ENCODE peak calls at places on chromosome 4, in four cellular contexts. H, Y, T and U are unnamed samples.

GRCh38 chr4:156242390-156242789 is 288.7 kb upstream of the CTSO start:
- DNase-seq in H (no peak), T (no peak), Y (no peak), U (peak)

GRCh38 chr4:1082215-1083182 is 30.9 kb downstream of the RNF212 start:
- DNase-seq in T (no peak), H (peak), Y (peak), U (no peak)

GRCh38 chr4:188735082-188735481 is 595.8 kb downstream of the TRIML1 start:
- DNase-seq in H (no peak), Y (no peak), T (no peak), U (no peak)

GRCh38 chr4:102505708-102506107 is 4.5 kb downstream of the NFKB1 start:
- DNase-seq in Y (no peak), H (no peak), T (no peak), U (no peak)

GRCh38 chr4:125736057-125736456 is 421.3 kb downstream of the FAT4 start:
- DNase-seq in T (no peak), H (peak), Y (peak), U (no peak)

GRCh38 chr4:173835863-173836262 is 305.8 kb upstream of the HAND2 start:
- DNase-seq in T (no peak), Y (peak), H (no peak), U (no peak)

GRCh38 chr4:106194801-106195200 is 121.2 kb downstream of the TBCK start:
- DNase-seq in T (no peak), Y (no peak), H (no peak), U (no peak)

GRCh38 chr4:82201805-82202636 is 171.8 kb downstream of the HNRNPD start:
- DNase-seq in T (no peak), Y (peak), H (peak), U (peak)

GRCh38 chr4:100076753-100077152 is 113.5 kb downstream of the DDIT4L start:
- DNase-seq in Y (no peak), T (no peak), H (no peak), U (no peak)

GRCh38 chr4:98612318-98613250 is 45.8 kb downstream of the TSPAN5 start:
- DNase-seq in H (no peak), Y (no peak), T (no peak), U (no peak)

GRCh38 chr4:126405369-126405982 is 1090.7 kb downstream of the FAT4 start:
- DNase-seq in H (peak), T (no peak), Y (no peak), U (no peak)

GRCh38 chr4:159758061-159758460 is 655.2 kb downstream of the RAPGEF2 start:
- DNase-seq in H (no peak), Y (no peak), T (no peak), U (no peak)

GRCh38 chr4:7197910-7198309 is 5.6 kb downstream of the SORCS2 start:
- DNase-seq in T (no peak), Y (no peak), H (no peak), U (no peak)

GRCh38 chr4:87851332-87851731 is 18.6 kb downstream of the MEPE start:
- DNase-seq in Y (no peak), H (no peak), T (no peak), U (peak)

GRCh38 chr4:112523764-112524505 is 8.0 kb upstream of the NEUROG2 start:
- DNase-seq in T (no peak), Y (peak), H (no peak), U (peak)

GRCh38 chr4:55075823-55076418 is 49.5 kb downstream of the KDR start:
- DNase-seq in Y (no peak), H (no peak), T (no peak), U (no peak)

GRCh38 chr4:156280726-156281125 is 327.1 kb upstream of the CTSO start:
- DNase-seq in Y (no peak), H (no peak), T (no peak), U (no peak)

GRCh38 chr4:26736621-26737020 is 124.0 kb upstream of the STIM2 start:
- DNase-seq in T (no peak), Y (no peak), H (peak), U (peak)

GRCh38 chr4:159698336-159698735 is 595.5 kb downstream of the RAPGEF2 start:
- DNase-seq in H (no peak), T (no peak), Y (no peak), U (no peak)

GRCh38 chr4:77100234-77100633 is 24.4 kb upstream of the CCNI start:
- DNase-seq in Y (no peak), T (no peak), H (no peak), U (no peak)

GRCh38 chr4:134144337-134144736 is 57.3 kb downstream of the PABPC4L start:
- DNase-seq in Y (no peak), H (no peak), T (no peak), U (no peak)

GRCh38 chr4:61374612-61374920 is 174.4 kb downstream of the ADGRL3 start:
- DNase-seq in H (no peak), Y (no peak), T (no peak), U (no peak)

GRCh38 chr4:39616651-39617050 is 22.0 kb downstream of the SMIM14 start:
- DNase-seq in Y (no peak), H (no peak), T (no peak), U (peak)

GRCh38 chr4:14871676-14872430 is 130.4 kb upstream of the CPEB2 start:
- DNase-seq in Y (peak), H (no peak), T (no peak), U (peak)